ENCODE peak calls at places on chromosomes 11 and 22, in eight cellular contexts. One of them, this sample, is unnamed.

GRCh38 chr11:65793625-65794400 is 7.0 kb downstream of the OVOL1 start:
- DNase-seq in A172: no peak
- DNase-seq in astrocyte: no peak
- DNase-seq in mucosa of gallbladder: no peak
- DNase-seq in stimulated activated CD8-positive, alpha-beta memory T cell treated with anti-CD3 and anti-CD28 coated beads, Interleukin-7, amount 100 ng/mL, for 1 hour: no peak
- DNase-seq in CD8-positive, alpha-beta memory T cell: no peak
- DNase-seq in NCI-H1436: no peak
- DNase-seq in fibroblast of lung: no peak
- DNase-seq in this sample: no peak

GRCh38 chr11:14320020-14320419 is 39.0 kb downstream of the RRAS2 start:
- DNase-seq in NCI-H1436: no peak
- DNase-seq in astrocyte: peak
- DNase-seq in mucosa of gallbladder: peak
- DNase-seq in A172: no peak
- DNase-seq in stimulated activated CD8-positive, alpha-beta memory T cell treated with anti-CD3 and anti-CD28 coated beads, Interleukin-7, amount 100 ng/mL, for 1 hour: no peak
- DNase-seq in CD8-positive, alpha-beta memory T cell: peak
- DNase-seq in fibroblast of lung: peak
- DNase-seq in this sample: no peak

GRCh38 chr11:125797641-125798040 is 9.7 kb downstream of the PATE3 start:
- DNase-seq in CD8-positive, alpha-beta memory T cell: no peak
- DNase-seq in NCI-H1436: no peak
- DNase-seq in mucosa of gallbladder: no peak
- DNase-seq in A172: no peak
- DNase-seq in fibroblast of lung: no peak
- DNase-seq in astrocyte: no peak
- DNase-seq in stimulated activated CD8-positive, alpha-beta memory T cell treated with anti-CD3 and anti-CD28 coated beads, Interleukin-7, amount 100 ng/mL, for 1 hour: no peak
- DNase-seq in this sample: no peak

GRCh38 chr22:28381427-28382167 is 298.0 kb downstream of the TTC28 start:
- DNase-seq in astrocyte: peak
- DNase-seq in A172: peak
- DNase-seq in stimulated activated CD8-positive, alpha-beta memory T cell treated with anti-CD3 and anti-CD28 coated beads, Interleukin-7, amount 100 ng/mL, for 1 hour: no peak
- DNase-seq in CD8-positive, alpha-beta memory T cell: no peak
- DNase-seq in NCI-H1436: no peak
- DNase-seq in fibroblast of lung: peak
- DNase-seq in mucosa of gallbladder: no peak
- DNase-seq in this sample: no peak

GRCh38 chr11:2797181-2797711 is 88.3 kb downstream of the CDKN1C start:
- DNase-seq in NCI-H1436: no peak
- DNase-seq in fibroblast of lung: no peak
- DNase-seq in mucosa of gallbladder: no peak
- DNase-seq in stimulated activated CD8-positive, alpha-beta memory T cell treated with anti-CD3 and anti-CD28 coated beads, Interleukin-7, amount 100 ng/mL, for 1 hour: no peak
- DNase-seq in astrocyte: no peak
- DNase-seq in A172: no peak
- DNase-seq in CD8-positive, alpha-beta memory T cell: no peak
- DNase-seq in this sample: peak

GRCh38 chr11:32602657-32603410 is 19.2 kb downstream of the EIF3M start:
- DNase-seq in stimulated activated CD8-positive, alpha-beta memory T cell treated with anti-CD3 and anti-CD28 coated beads, Interleukin-7, amount 100 ng/mL, for 1 hour: no peak
- DNase-seq in A172: no peak
- DNase-seq in NCI-H1436: no peak
- DNase-seq in CD8-positive, alpha-beta memory T cell: no peak
- DNase-seq in mucosa of gallbladder: no peak
- DNase-seq in fibroblast of lung: peak
- DNase-seq in astrocyte: peak
- DNase-seq in this sample: no peak

GRCh38 chr22:36391648-36392047 is 3.9 kb upstream of the MYH9 start:
- DNase-seq in CD8-positive, alpha-beta memory T cell: no peak
- DNase-seq in mucosa of gallbladder: no peak
- DNase-seq in A172: no peak
- DNase-seq in NCI-H1436: no peak
- DNase-seq in fibroblast of lung: no peak
- DNase-seq in stimulated activated CD8-positive, alpha-beta memory T cell treated with anti-CD3 and anti-CD28 coated beads, Interleukin-7, amount 100 ng/mL, for 1 hour: no peak
- DNase-seq in astrocyte: no peak
- DNase-seq in this sample: no peak

GRCh38 chr11:44659641-44660040 is 67.1 kb upstream of the TSPAN18 start:
- DNase-seq in NCI-H1436: no peak
- DNase-seq in A172: no peak
- DNase-seq in CD8-positive, alpha-beta memory T cell: no peak
- DNase-seq in fibroblast of lung: no peak
- DNase-seq in mucosa of gallbladder: peak
- DNase-seq in stimulated activated CD8-positive, alpha-beta memory T cell treated with anti-CD3 and anti-CD28 coated beads, Interleukin-7, amount 100 ng/mL, for 1 hour: no peak
- DNase-seq in astrocyte: no peak
- DNase-seq in this sample: no peak

GRCh38 chr22:38257650-38258246 is 15.1 kb downstream of the TMEM184B start:
- DNase-seq in mucosa of gallbladder: no peak
- DNase-seq in fibroblast of lung: no peak
- DNase-seq in astrocyte: no peak
- DNase-seq in A172: no peak
- DNase-seq in stimulated activated CD8-positive, alpha-beta memory T cell treated with anti-CD3 and anti-CD28 coated beads, Interleukin-7, amount 100 ng/mL, for 1 hour: no peak
- DNase-seq in NCI-H1436: peak
- DNase-seq in CD8-positive, alpha-beta memory T cell: no peak
- DNase-seq in this sample: peak

GRCh38 chr22:44667829-44668189 is 34.2 kb upstream of the PRR5 start:
- DNase-seq in mucosa of gallbladder: no peak
- DNase-seq in CD8-positive, alpha-beta memory T cell: peak
- DNase-seq in stimulated activated CD8-positive, alpha-beta memory T cell treated with anti-CD3 and anti-CD28 coated beads, Interleukin-7, amount 100 ng/mL, for 1 hour: peak
- DNase-seq in astrocyte: no peak
- DNase-seq in NCI-H1436: no peak
- DNase-seq in A172: no peak
- DNase-seq in fibroblast of lung: no peak
- DNase-seq in this sample: no peak

GRCh38 chr11:45650166-45651095 is 15.0 kb downstream of the CHST1 start:
- DNase-seq in astrocyte: no peak
- DNase-seq in mucosa of gallbladder: no peak
- DNase-seq in NCI-H1436: no peak
- DNase-seq in CD8-positive, alpha-beta memory T cell: no peak
- DNase-seq in stimulated activated CD8-positive, alpha-beta memory T cell treated with anti-CD3 and anti-CD28 coated beads, Interleukin-7, amount 100 ng/mL, for 1 hour: no peak
- DNase-seq in fibroblast of lung: no peak
- DNase-seq in A172: no peak
- DNase-seq in this sample: peak

GRCh38 chr11:93476796-93477195 is 66.4 kb downstream of the SMCO4 start:
- DNase-seq in fibroblast of lung: peak
- DNase-seq in NCI-H1436: no peak
- DNase-seq in mucosa of gallbladder: no peak
- DNase-seq in astrocyte: peak
- DNase-seq in stimulated activated CD8-positive, alpha-beta memory T cell treated with anti-CD3 and anti-CD28 coated beads, Interleukin-7, amount 100 ng/mL, for 1 hour: no peak
- DNase-seq in A172: no peak
- DNase-seq in CD8-positive, alpha-beta memory T cell: no peak
- DNase-seq in this sample: no peak

GRCh38 chr22:30602049-30602448 is 4.9 kb upstream of the TCN2 start:
- DNase-seq in NCI-H1436: peak
- DNase-seq in mucosa of gallbladder: no peak
- DNase-seq in fibroblast of lung: peak
- DNase-seq in astrocyte: peak
- DNase-seq in stimulated activated CD8-positive, alpha-beta memory T cell treated with anti-CD3 and anti-CD28 coated beads, Interleukin-7, amount 100 ng/mL, for 1 hour: no peak
- DNase-seq in A172: peak
- DNase-seq in CD8-positive, alpha-beta memory T cell: no peak
- DNase-seq in this sample: no peak

GRCh38 chr11:2451336-2451735 is 6.5 kb downstream of the KCNQ1 start:
- DNase-seq in NCI-H1436: no peak
- DNase-seq in fibroblast of lung: no peak
- DNase-seq in A172: no peak
- DNase-seq in mucosa of gallbladder: no peak
- DNase-seq in astrocyte: no peak
- DNase-seq in CD8-positive, alpha-beta memory T cell: no peak
- DNase-seq in stimulated activated CD8-positive, alpha-beta memory T cell treated with anti-CD3 and anti-CD28 coated beads, Interleukin-7, amount 100 ng/mL, for 1 hour: no peak
- DNase-seq in this sample: peak

GRCh38 chr11:44484211-44484610 is 81.3 kb upstream of the CD82 start:
- DNase-seq in CD8-positive, alpha-beta memory T cell: no peak
- DNase-seq in stimulated activated CD8-positive, alpha-beta memory T cell treated with anti-CD3 and anti-CD28 coated beads, Interleukin-7, amount 100 ng/mL, for 1 hour: no peak
- DNase-seq in NCI-H1436: no peak
- DNase-seq in A172: peak
- DNase-seq in mucosa of gallbladder: no peak
- DNase-seq in fibroblast of lung: no peak
- DNase-seq in astrocyte: no peak
- DNase-seq in this sample: no peak

GRCh38 chr22:27198518-27199035 is 541.2 kb downstream of the MIAT start:
- DNase-seq in CD8-positive, alpha-beta memory T cell: no peak
- DNase-seq in mucosa of gallbladder: no peak
- DNase-seq in fibroblast of lung: no peak
- DNase-seq in stimulated activated CD8-positive, alpha-beta memory T cell treated with anti-CD3 and anti-CD28 coated beads, Interleukin-7, amount 100 ng/mL, for 1 hour: no peak
- DNase-seq in A172: no peak
- DNase-seq in NCI-H1436: no peak
- DNase-seq in astrocyte: no peak
- DNase-seq in this sample: no peak

GRCh38 chr11:58866788-58867187 is 22.3 kb upstream of the GLYATL2 start:
- DNase-seq in A172: no peak
- DNase-seq in CD8-positive, alpha-beta memory T cell: no peak
- DNase-seq in stimulated activated CD8-positive, alpha-beta memory T cell treated with anti-CD3 and anti-CD28 coated beads, Interleukin-7, amount 100 ng/mL, for 1 hour: no peak
- DNase-seq in astrocyte: no peak
- DNase-seq in fibroblast of lung: no peak
- DNase-seq in NCI-H1436: no peak
- DNase-seq in mucosa of gallbladder: no peak
- DNase-seq in this sample: no peak

GRCh38 chr22:22110548-22111266 is 128.1 kb upstream of the TOP3B start:
- DNase-seq in NCI-H1436: peak
- DNase-seq in stimulated activated CD8-positive, alpha-beta memory T cell treated with anti-CD3 and anti-CD28 coated beads, Interleukin-7, amount 100 ng/mL, for 1 hour: no peak
- DNase-seq in astrocyte: peak
- DNase-seq in CD8-positive, alpha-beta memory T cell: peak
- DNase-seq in A172: peak
- DNase-seq in mucosa of gallbladder: no peak
- DNase-seq in fibroblast of lung: peak
- DNase-seq in this sample: no peak

This sample was measured in right lobe of liver.